ENCODE peak calls at places on chromosomes 3 and 15, in eight cellular contexts. K, N, B, F, O, A, R and X are unnamed samples.

GRCh38 chr3:191331443-191331842 is 1.1 kb upstream of the UTS2B start:
- DNase-seq in R (no peak), B (peak), A (no peak), K (no peak), F (no peak), O (no peak), N (peak), X (no peak)

GRCh38 chr15:56715220-56715619 is 18.1 kb downstream of the ZNF280D start:
- DNase-seq in B (peak), K (no peak), A (no peak), N (no peak), F (no peak), O (no peak), R (no peak), X (no peak)

GRCh38 chr3:47985376-47985775 is 30.8 kb downstream of the MAP4 start:
- DNase-seq in K (no peak), N (peak), O (no peak), F (no peak), R (no peak), B (no peak), A (peak), X (no peak)

GRCh38 chr3:185992801-185993467 is 55.1 kb upstream of the TRA2B start:
- DNase-seq in K (no peak), O (no peak), F (no peak), N (no peak), B (peak), R (no peak), A (no peak), X (no peak)

GRCh38 chr15:78715930-78716329 is 74.9 kb upstream of the CHRNB4 start:
- DNase-seq in K (no peak), A (no peak), O (no peak), N (peak), R (no peak), B (peak), F (peak), X (no peak)

GRCh38 chr3:187966636-187967035 is 187.3 kb upstream of the LPP start:
- DNase-seq in A (no peak), R (no peak), F (no peak), O (no peak), B (no peak), K (no peak), N (no peak), X (no peak)

GRCh38 chr3:9153763-9154601 is 95.5 kb downstream of the SRGAP3 start:
- DNase-seq in N (no peak), O (no peak), A (no peak), K (no peak), R (no peak), F (peak), B (peak), X (no peak)

GRCh38 chr3:133883657-133884546 is 11.8 kb downstream of the RAB6B start:
- DNase-seq in F (no peak), N (no peak), A (no peak), O (no peak), R (no peak), B (no peak), K (no peak), X (no peak)

GRCh38 chr3:137988152-137988551 is 21.8 kb upstream of the CLDN18 start:
- DNase-seq in K (no peak), N (no peak), R (no peak), O (peak), F (no peak), A (no peak), B (no peak), X (no peak)

GRCh38 chr3:52028572-52028971 is 27.8 kb downstream of the DUSP7 start:
- DNase-seq in A (no peak), F (no peak), O (no peak), K (no peak), B (peak), R (no peak), N (peak), X (no peak)